ENCODE peak calls at places on chromosome 16, in four cellular contexts. H, W, J and X are unnamed samples.

GRCh38 chr16:1920727-1921155 is 2.5 kb upstream of the HS3ST6 start:
- DNase-seq in J (no peak), H (no peak), W (peak; percentile 53), X (no peak)

GRCh38 chr16:3578121-3578520 is 918 bp upstream of the NLRC3 start:
- DNase-seq in J (no peak), W (no peak), H (no peak), X (no peak)

GRCh38 chr16:56022818-56023217 is 147.6 kb upstream of the CES5A start:
- DNase-seq in H (no peak), J (no peak), W (no peak), X (no peak)

GRCh38 chr16:31064882-31065461 is 9.1 kb downstream of the ZNF668 start:
- DNase-seq in H (peak; percentile 94), W (no peak), J (no peak), X (peak; percentile 80)

GRCh38 chr16:86565644-86566511 is 751 bp upstream of the FOXC2 start:
- DNase-seq in H (no peak), J (peak; percentile 85), W (no peak), X (no peak)

GRCh38 chr16:7849891-7850290 is 517.2 kb downstream of the RBFOX1 start:
- DNase-seq in W (no peak), J (no peak), H (no peak), X (no peak)

GRCh38 chr16:71303938-71304337 is 14.7 kb upstream of the CMTR2 start:
- DNase-seq in H (no peak), J (no peak), W (no peak), X (no peak)

GRCh38 chr16:67429799-67430503 is 970 bp upstream of the HSD11B2 start:
- DNase-seq in J (no peak), H (no peak), W (no peak), X (no peak)

GRCh38 chr16:57743886-57744645 is 8.5 kb downstream of the KATNB1 start:
- DNase-seq in W (no peak), H (no peak), J (no peak), X (no peak)

GRCh38 chr16:56356276-56357241 is 68.8 kb downstream of the AMFR start:
- DNase-seq in H (peak; percentile 89), W (peak; percentile 76), J (peak; percentile 93), X (peak; percentile 86)

GRCh38 chr16:85014311-85014710 is 3.0 kb upstream of the ZDHHC7 start:
- DNase-seq in H (no peak), J (no peak), W (no peak), X (no peak)

GRCh38 chr16:1707193-1707790 is 1.3 kb downstream of the MAPK8IP3 start:
- DNase-seq in H (peak; percentile 52), J (no peak), W (no peak), X (no peak)

GRCh38 chr16:62135903-62136302 is 99.7 kb upstream of the CDH8 start:
- DNase-seq in J (no peak), H (peak; percentile 49), W (no peak), X (no peak)

GRCh38 chr16:57614546-57615343 is 13.7 kb upstream of the ADGRG1 start:
- DNase-seq in H (no peak), J (peak; percentile 73), W (no peak), X (peak; percentile 68)

GRCh38 chr16:27290582-27290981 is 22.0 kb upstream of the NSMCE1 start:
- DNase-seq in J (no peak), H (no peak), W (no peak), X (no peak)

GRCh38 chr16:67163903-67164558 is 514 bp upstream of the HSF4 start:
- DNase-seq in W (no peak), H (no peak), J (no peak), X (no peak)

GRCh38 chr16:66271074-66272060 is 95.1 kb upstream of the CDH5 start:
- DNase-seq in H (no peak), J (peak; percentile 62), W (no peak), X (peak; percentile 55)

GRCh38 chr16:27969574-27969973 is 93.9 kb downstream of the GSG1L start:
- DNase-seq in J (no peak), W (no peak), H (no peak), X (no peak)

GRCh38 chr16:73023752-73024570 is 24.0 kb downstream of the ZFHX3 start:
- DNase-seq in J (peak; percentile 77), H (no peak), W (no peak), X (peak; percentile 65)

GRCh38 chr16:14151256-14152030 is 80.3 kb downstream of the MRTFB start:
- DNase-seq in W (no peak), J (no peak), H (peak; percentile 6), X (no peak)

GRCh38 chr16:78122774-78123315 is 23.4 kb downstream of the WWOX start:
- DNase-seq in W (no peak), H (peak; percentile 76), J (no peak), X (no peak)

GRCh38 chr16:75491876-75492275 is 3.4 kb downstream of the CHST6 start:
- DNase-seq in H (no peak), W (no peak), J (no peak), X (no peak)

GRCh38 chr16:70611224-70611598 is 35.1 kb upstream of the IL34 start:
- DNase-seq in H (no peak), J (no peak), W (no peak), X (no peak)

GRCh38 chr16:53913082-53913870 is 209.3 kb downstream of the FTO start:
- DNase-seq in J (no peak), W (no peak), H (peak; percentile 89), X (no peak)

GRCh38 chr16:17396762-17397498 is 73.8 kb downstream of the XYLT1 start:
- DNase-seq in H (peak; percentile 44), W (no peak), J (peak; percentile 51), X (no peak)